ENCODE peak calls at places on chromosome 11, in nine cellular contexts. A, H, S, J, K, O, D, Z and L are unnamed samples.

GRCh38 chr11:62921201-62921572 is at the start of gene CHRM1:
- DNase-seq in K (no peak), Z (no peak), S (no peak), O (no peak), D (no peak), A (peak; percentile 63), J (no peak), H (no peak), L (no peak)

GRCh38 chr11:46127150-46127638 is 5.9 kb upstream of the PHF21A start:
- DNase-seq in J (no peak), A (no peak), Z (no peak), O (peak; percentile 33), D (no peak), H (peak; percentile 43), S (peak; percentile 39), K (no peak), L (peak; percentile 90)

GRCh38 chr11:96008161-96008560 is 84.3 kb upstream of the MTMR2 start:
- DNase-seq in D (no peak), Z (no peak), O (no peak), S (no peak), A (no peak), H (no peak), K (no peak), J (no peak), L (no peak)

GRCh38 chr11:70552441-70553150 is 154.3 kb downstream of the CTTN start:
- DNase-seq in H (no peak), A (no peak), Z (no peak), D (no peak), S (no peak), K (peak; percentile 59), O (no peak), J (no peak), L (no peak)

GRCh38 chr11:79439893-79440450 is 858 bp downstream of the TENM4 start:
- DNase-seq in A (no peak), D (peak; percentile 55), Z (no peak), O (no peak), S (peak; percentile 76), K (peak; percentile 68), J (peak; percentile 19), H (no peak), L (no peak)

GRCh38 chr11:17683378-17684161 is 35.8 kb upstream of the MYOD1 start:
- DNase-seq in H (no peak), S (no peak), J (no peak), Z (no peak), K (no peak), D (no peak), A (no peak), O (no peak), L (no peak)

GRCh38 chr11:59822989-59823566 is 12.5 kb upstream of the MRPL16 start:
- DNase-seq in J (peak; percentile 35), K (peak; percentile 53), O (no peak), A (no peak), H (peak; percentile 16), Z (no peak), D (peak; percentile 30), S (peak; percentile 53), L (peak; percentile 83)

GRCh38 chr11:115193931-115194797 is 310.1 kb downstream of the CADM1 start:
- DNase-seq in D (no peak), H (no peak), Z (no peak), O (no peak), J (no peak), S (no peak), A (no peak), K (no peak), L (no peak)

GRCh38 chr11:59523541-59523940 is 12.2 kb downstream of the OR4D9 start:
- DNase-seq in J (no peak), Z (no peak), H (no peak), O (no peak), S (no peak), K (no peak), A (no peak), D (no peak), L (peak; percentile 17)

GRCh38 chr11:128342511-128343133 is 244.7 kb downstream of the ETS1 start:
- DNase-seq in O (peak; percentile 24), Z (no peak), H (peak; percentile 33), S (no peak), A (no peak), K (no peak), D (no peak), J (no peak), L (peak; percentile 37)

GRCh38 chr11:69477111-69477510 is 4.4 kb upstream of the LINC01488 start:
- DNase-seq in K (no peak), H (no peak), A (no peak), D (no peak), S (no peak), O (no peak), J (no peak), Z (no peak), L (no peak)

GRCh38 chr11:34650528-34650927 is 29.6 kb downstream of the EHF start:
- DNase-seq in S (no peak), K (no peak), A (no peak), Z (no peak), O (peak; percentile 33), D (no peak), H (peak; percentile 50), J (no peak), L (no peak)

GRCh38 chr11:17063171-17064002 is 14.1 kb downstream of the RPS13 start:
- DNase-seq in H (no peak), O (no peak), S (peak; percentile 79), Z (peak; percentile 43), J (peak; percentile 56), D (peak; percentile 52), K (peak; percentile 80), A (peak; percentile 27), L (peak; percentile 60)

GRCh38 chr11:79030448-79030847 is 410.4 kb downstream of the TENM4 start:
- DNase-seq in S (no peak), H (no peak), Z (no peak), A (no peak), O (no peak), D (no peak), K (no peak), J (no peak), L (no peak)

GRCh38 chr11:35859311-35859710 is 84.6 kb upstream of the LDLRAD3 start:
- DNase-seq in K (no peak), J (no peak), D (no peak), H (no peak), S (no peak), Z (no peak), A (no peak), O (no peak), L (no peak)

GRCh38 chr11:46198873-46199250 is 77.6 kb upstream of the PHF21A start:
- DNase-seq in H (no peak), K (no peak), D (no peak), A (no peak), J (no peak), Z (no peak), O (no peak), S (no peak), L (no peak)

GRCh38 chr11:68988486-68988885 is 7.7 kb upstream of the MRGPRD start:
- DNase-seq in H (no peak), A (no peak), S (no peak), D (no peak), J (no peak), O (no peak), Z (no peak), K (no peak), L (no peak)

GRCh38 chr11:126492331-126492730 is 136.8 kb downstream of the ST3GAL4 start:
- DNase-seq in A (no peak), J (no peak), K (no peak), D (no peak), Z (no peak), S (no peak), O (no peak), H (no peak), L (no peak)

GRCh38 chr11:9060700-9061111 is 30.7 kb downstream of the SCUBE2 start:
- DNase-seq in S (no peak), H (no peak), Z (no peak), D (peak; percentile 24), O (no peak), J (no peak), A (no peak), K (no peak), L (peak; percentile 47)

GRCh38 chr11:45023065-45023365 is 72.3 kb upstream of the TP53I11 start:
- DNase-seq in Z (no peak), K (no peak), A (no peak), O (no peak), S (no peak), H (no peak), J (no peak), D (no peak), L (no peak)

GRCh38 chr11:86547727-86548126 is 124.7 kb downstream of the ME3 start:
- DNase-seq in D (no peak), S (no peak), H (no peak), A (no peak), J (no peak), K (no peak), Z (no peak), O (no peak), L (no peak)